ENCODE peak calls at places on chromosome 19, in five cellular contexts. F is uterus, U is stomach, H is heart left ventricle, A is upper lobe of right lung. P is an unnamed sample.
A peak's percentile ranks its signal among the peaks of the same experiment; 100 is the strongest.

GRCh38 chr19:2315818-2316353 is 7.9 kb upstream of the LINGO3 start:
- DNase-seq in F (no peak), U (peak; percentile 65), H (peak; percentile 89), A (peak; percentile 86), P (peak; percentile 66)

GRCh38 chr19:18558595-18558994 is 925 bp downstream of the KXD1 start:
- DNase-seq in F (no peak), U (no peak), H (no peak), A (no peak), P (no peak)

GRCh38 chr19:39003188-39003587 is 27.6 kb upstream of the FBXO17 start:
- DNase-seq in F (no peak), U (no peak), H (no peak), A (no peak), P (no peak)

GRCh38 chr19:47113446-47114348 is at the start of gene ZC3H4:
- DNase-seq in F (peak; percentile 96), U (peak; percentile 97), H (peak; percentile 94), A (peak; percentile 95), P (peak; percentile 93)

GRCh38 chr19:7887408-7888144 is 734 bp upstream of the LRRC8E start:
- DNase-seq in F (no peak), U (no peak), H (no peak), A (no peak), P (no peak)

GRCh38 chr19:19371056-19371455 is 34.4 kb upstream of the GATAD2A start:
- DNase-seq in F (no peak), U (no peak), H (peak; percentile 29), A (no peak), P (no peak)

GRCh38 chr19:48543121-48543710 is 8.8 kb upstream of the SULT2B1 start:
- DNase-seq in F (no peak), U (peak; percentile 82), H (peak; percentile 22), A (peak; percentile 77), P (no peak)

GRCh38 chr19:4909172-4909896 is at the start of gene UHRF1:
- DNase-seq in F (no peak), U (no peak), H (no peak), A (no peak), P (no peak)

GRCh38 chr19:1482361-1483066 is 3.5 kb upstream of the C19orf25 start:
- DNase-seq in F (no peak), U (no peak), H (peak; percentile 59), A (no peak), P (no peak)

GRCh38 chr19:19642506-19643157 is 825 bp downstream of the GMIP start:
- DNase-seq in F (no peak), U (no peak), H (no peak), A (no peak), P (no peak)

GRCh38 chr19:39906283-39906682 is 28.2 kb downstream of the FCGBP start:
- DNase-seq in F (no peak), U (no peak), H (no peak), A (peak; percentile 12), P (no peak)

GRCh38 chr19:50551713-50552187 is 16.5 kb downstream of the LRRC4B start:
- DNase-seq in F (no peak), U (no peak), H (no peak), A (no peak), P (no peak)

GRCh38 chr19:44635581-44636438 is 7.9 kb upstream of the PVR start:
- DNase-seq in F (no peak), U (no peak), H (no peak), A (no peak), P (no peak)

GRCh38 chr19:15198006-15198356 is 2.8 kb downstream of the NOTCH3 start:
- DNase-seq in F (no peak), U (no peak), H (no peak), A (no peak), P (peak; percentile 54)

GRCh38 chr19:3453840-3454239 is 26.5 kb downstream of the SMIM24 start:
- DNase-seq in F (no peak), U (no peak), H (no peak), A (no peak), P (no peak)

GRCh38 chr19:3448616-3449334 is 31.6 kb downstream of the SMIM24 start:
- DNase-seq in F (peak; percentile 21), U (no peak), H (no peak), A (no peak), P (no peak)

GRCh38 chr19:3450796-3451411 is 29.4 kb downstream of the SMIM24 start:
- DNase-seq in F (peak; percentile 88), U (peak; percentile 34), H (no peak), A (peak; percentile 78), P (peak; percentile 96)

GRCh38 chr19:3452456-3453068 is 27.8 kb downstream of the SMIM24 start:
- DNase-seq in F (peak; percentile 18), U (no peak), H (no peak), A (peak; percentile 62), P (no peak)

GRCh38 chr19:3451451-3451866 is 28.9 kb downstream of the SMIM24 start:
- DNase-seq in F (peak; percentile 19), U (no peak), H (no peak), A (no peak), P (no peak)
- H3K27ac ChIP-seq in F (peak overlapping the region; percentile 98), U (peak overlapping the region; percentile 75), H (peak overlapping the region; percentile 64), A (peak overlapping the region; percentile 42), P (peak overlapping the region; percentile 88)

GRCh38 chr19:35533822-35534521 is 716 bp downstream of the GAPDHS start:
- DNase-seq in F (no peak), U (peak; percentile 55), H (no peak), A (peak; percentile 78), P (no peak)
- TF ChIP-seq CTCF in F (no peak), U (no peak), H (no peak), A (no peak), P (no peak)

GRCh38 chr19:292951-293350 is 1.7 kb upstream of the PLPP2 start:
- DNase-seq in F (no peak), U (peak; percentile 11), H (peak; percentile 29), A (peak; percentile 18), P (no peak)

GRCh38 chr19:289651-290538 is 1.3 kb downstream of the PLPP2 start:
- DNase-seq in F (no peak), U (peak; percentile 87), H (peak; percentile 49), A (peak; percentile 72), P (no peak)

GRCh38 chr19:292281-292884 is 1.2 kb upstream of the PLPP2 start:
- DNase-seq in F (no peak), U (peak; percentile 18), H (peak; percentile 27), A (peak; percentile 49), P (no peak)

GRCh38 chr19:290539-291521 is at the start of gene PLPP2:
- DNase-seq in F (peak; percentile 39), U (peak; percentile 93), H (peak; percentile 63), A (peak; percentile 80), P (no peak)

DNA sequence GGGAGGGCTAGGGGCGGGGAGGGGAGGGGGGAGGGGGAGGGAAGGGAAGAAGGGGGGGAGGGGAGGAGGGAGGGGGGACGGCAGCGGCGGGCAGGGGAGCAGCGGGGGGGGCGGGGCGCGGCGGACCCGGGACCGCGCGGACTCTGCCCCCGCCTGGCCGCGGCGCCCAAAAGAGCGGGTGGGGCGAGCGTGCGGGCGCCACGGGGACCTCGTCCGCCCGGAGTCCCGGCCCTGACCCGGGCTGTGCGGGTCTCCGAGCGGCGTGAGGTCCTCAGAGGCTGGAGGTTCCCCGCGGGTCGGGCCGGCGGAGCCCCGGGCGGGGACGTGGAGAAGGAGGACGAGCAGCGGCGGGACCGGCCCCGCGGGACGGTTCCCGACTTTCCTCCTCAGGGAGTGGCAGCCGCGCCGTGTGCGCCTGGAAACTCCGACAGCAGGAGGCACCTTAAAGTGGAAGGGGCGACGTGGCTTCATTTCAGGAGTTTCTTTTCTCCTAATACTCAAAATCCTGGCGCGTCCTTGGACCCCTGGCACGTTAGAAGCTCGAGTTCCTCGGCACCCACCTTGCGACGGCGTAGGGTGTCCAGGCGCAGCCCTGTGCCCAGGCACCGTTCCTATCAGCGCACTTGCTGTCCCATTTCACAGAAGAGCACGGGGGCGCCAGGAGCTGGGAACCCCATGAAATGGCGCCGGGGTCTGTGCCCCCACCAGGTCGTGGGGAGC is 518 bp upstream of the PLPP2 start:
- DNase-seq in F (no peak), U (peak; percentile 48), H (peak; percentile 47), A (peak; percentile 62), P (no peak)
- H3K4me1 ChIP-seq in F (no peaks in the 10 kb centered on the region), U (peaks cover 53% of the 10 kb centered on the region), H (peaks cover 36% of the 10 kb centered on the region), A (peaks cover 34% of the 10 kb centered on the region), P (peaks cover 14% of the 10 kb centered on the region)

DNA sequence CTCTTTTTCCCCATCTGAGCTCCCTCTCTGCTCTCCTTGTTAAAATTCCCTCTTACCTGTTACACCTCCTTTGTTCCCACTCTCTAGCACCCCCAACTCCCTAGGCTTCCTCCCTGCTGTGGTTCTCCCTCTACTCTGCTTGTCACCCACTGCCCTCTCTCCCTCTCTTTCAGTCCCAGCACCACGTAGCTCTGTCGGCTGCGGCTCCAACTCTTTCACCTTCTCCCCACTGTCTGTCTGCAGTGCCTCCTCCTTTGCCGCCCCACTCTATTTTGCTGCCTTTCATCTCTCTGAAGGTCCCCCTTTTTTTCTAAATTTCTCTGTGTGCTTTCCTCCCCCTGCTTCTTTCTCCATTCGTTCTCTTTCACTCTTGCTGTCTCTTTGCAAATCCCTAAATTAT is 1.1 kb downstream of the ZNF836 start:
- DNase-seq in F (no peak), U (no peak), H (no peak), A (no peak), P (no peak)
- H3K27ac ChIP-seq in F (peak overlapping the region; percentile 87), U (peak overlapping the region; percentile 91), H (peak overlapping the region; percentile 90), A (peak overlapping the region; percentile 87), P (peak overlapping the region; percentile 89)

GRCh38 chr19:43316591-43317319 is 36.7 kb upstream of the CD177 start:
- DNase-seq in F (no peak), U (peak; percentile 60), H (no peak), A (no peak), P (no peak)
- TF ChIP-seq CTCF in F (no peak), U (no peak), H (no peak), A (no peak), P (no peak)

GRCh38 chr19:29667390-29667783 is 2.1 kb downstream of the PLEKHF1 start:
- DNase-seq in F (no peak), U (no peak), H (no peak), A (peak; percentile 52), P (no peak)
- H3K4me1 ChIP-seq in F (peaks cover 30% of the 10 kb centered on the region), U (peaks cover 79% of the 10 kb centered on the region), H (peaks cover 86% of the 10 kb centered on the region), A (peaks cover 50% of the 10 kb centered on the region), P (peaks cover 77% of the 10 kb centered on the region)